ENCODE peak calls at places on chromosomes 16 and 17, in five cellular contexts. W, E, V, X and C are unnamed samples. For H3K9me3, the result is how much of the 10 kb centered on the place peaks cover.

GRCh38 chr16:10518479-10519041 is 61.8 kb downstream of the EMP2 start:
- DNase-seq in W (peak), E (no peak), V (no peak), X (no peak), C (no peak)

GRCh38 chr17:32258383-32259121 is 7.1 kb upstream of the RHBDL3 start:
- DNase-seq in W (no peak), E (no peak), V (no peak), X (no peak), C (no peak)

GRCh38 chr17:78753316-78754250 is 28.5 kb downstream of the CYTH1 start:
- DNase-seq in W (no peak), E (no peak), V (no peak), X (no peak), C (no peak)

GRCh38 chr16:21950782-21951521 is 2.2 kb upstream of the UQCRC2 start:
- DNase-seq in W (no peak), E (no peak), V (peak), X (no peak), C (no peak)

GRCh38 chr17:75069783-75070182 is 18.0 kb upstream of the SLC16A5 start:
- DNase-seq in W (no peak), E (no peak), V (peak), X (no peak), C (no peak)

GRCh38 chr17:82301916-82302497 is 15.4 kb downstream of the CD7 start:
- DNase-seq in W (peak), E (no peak), V (no peak), X (no peak), C (peak)

GRCh38 chr17:6018788-6019187 is 51.4 kb upstream of the WSCD1 start:
- DNase-seq in W (no peak), E (no peak), V (no peak), X (no peak), C (no peak)

GRCh38 chr17:18321309-18321708 is 6.2 kb downstream of the SMCR8 start:
- DNase-seq in W (peak), E (no peak), V (no peak), X (no peak), C (no peak)

GRCh38 chr16:49608801-49609200 is 235.2 kb downstream of the C16orf78 start:
- DNase-seq in W (peak), E (no peak), V (no peak), X (no peak), C (no peak)

GRCh38 chr16:73048292-73049050 is 543 bp upstream of the ZFHX3 start:
- DNase-seq in W (peak), E (peak), V (no peak), X (peak), C (no peak)

GRCh38 chr17:17201907-17202306 is 4.2 kb downstream of the PLD6 start:
- DNase-seq in W (peak), E (no peak), V (no peak), X (no peak), C (no peak)

GRCh38 chr16:1614226-1615102 is 2.3 kb downstream of the CRAMP1 start:
- DNase-seq in W (no peak), E (peak), V (peak), X (no peak), C (peak)

GRCh38 chr16:30740364-30741251 is 7.6 kb upstream of the PHKG2 start:
- DNase-seq in W (peak), E (peak), V (peak), X (peak), C (no peak)

GRCh38 chr16:89574681-89575246 is 794 bp upstream of the CPNE7 start:
- DNase-seq in W (no peak), E (peak), V (peak), X (no peak), C (peak)

GRCh38 chr16:9256196-9256595 is 164.8 kb downstream of the HAPSTR1 start:
- DNase-seq in W (no peak), E (no peak), V (peak), X (no peak), C (no peak)

GRCh38 chr17:78890111-78890897 is 12.7 kb downstream of the CEP295NL start:
- DNase-seq in W (peak), E (peak), V (no peak), X (peak), C (peak)

GRCh38 chr17:82734987-82735866 is at the start of gene FN3K:
- DNase-seq in W (peak), E (peak), V (peak), X (peak), C (peak)

GRCh38 chr16:57627184-57627871 is 1.1 kb upstream of the ADGRG1 start:
- DNase-seq in W (no peak), E (no peak), V (peak), X (no peak), C (no peak)

GRCh38 chr17:3557768-3558583 is at the start of gene TRPV3:
- DNase-seq in W (no peak), E (peak), V (no peak), X (peak), C (peak)

GRCh38 chr17:61464121-61464905 is 12.1 kb downstream of the TBX4 start:
- DNase-seq in W (peak), E (no peak), V (no peak), X (no peak), C (no peak)

GRCh38 chr17:47611372-47612350 is 38.1 kb upstream of the KPNB1 start:
- DNase-seq in W (no peak), E (no peak), V (no peak), X (no peak), C (no peak)

GRCh38 chr17:18141210-18141803 is 32.8 kb downstream of the MYO15A start:
- DNase-seq in W (no peak), E (no peak), V (peak), X (no peak), C (peak)

GRCh38 chr16:23941025-23941424 is 105.2 kb downstream of the PRKCB start:
- DNase-seq in W (no peak), E (no peak), V (no peak), X (no peak), C (no peak)

GRCh38 chr17:47615766-47616424 is 33.8 kb upstream of the KPNB1 start:
- DNase-seq in W (no peak), E (no peak), V (peak), X (no peak), C (no peak)

GRCh38 chr17:58092797-58093385 is 9.7 kb downstream of the DYNLL2 start:
- DNase-seq in W (no peak), E (no peak), V (no peak), X (no peak), C (no peak)

GRCh38 chr16:86844691-86845090 is 266.3 kb downstream of the FOXL1 start:
- DNase-seq in W (no peak), E (no peak), V (no peak), X (no peak), C (no peak)

GRCh38 chr16:53865492-53865863 is 161.5 kb downstream of the FTO start:
- DNase-seq in W (no peak), E (no peak), V (peak), X (no peak), C (no peak)

GRCh38 chr16:22633280-22633679 is 122.6 kb downstream of the NPIPB5 start:
- DNase-seq in W (no peak), E (no peak), V (no peak), X (no peak), C (no peak)

GRCh38 chr17:39151680-39152058 is 232 bp upstream of the PLXDC1 start:
- DNase-seq in W (peak), E (no peak), V (no peak), X (no peak), C (no peak)

GRCh38 chr16:74321356-74321755 is 24.7 kb downstream of the PSMD7 start:
- DNase-seq in W (no peak), E (peak), V (no peak), X (no peak), C (no peak)

GRCh38 chr16:35746963-35747657 is 2287.7 kb downstream of the TP53TG3F start:
- DNase-seq in W (no peak), E (no peak), V (no peak), X (no peak), C (no peak)
- H3K9me3 ChIP-seq in W (under half), E (under half), V (under half), X (under half), C (half or more)

GRCh38 chr16:104355-104754 is 26.3 kb downstream of the MPG start:
- DNase-seq in W (no peak), E (no peak), V (no peak), X (no peak), C (no peak)

GRCh38 chr16:100989-101388 is 23.0 kb downstream of the MPG start:
- DNase-seq in W (no peak), E (no peak), V (no peak), X (no peak), C (no peak)

GRCh38 chr16:101586-101985 is 23.6 kb downstream of the MPG start:
- DNase-seq in W (no peak), E (no peak), V (no peak), X (no peak), C (no peak)

GRCh38 chr16:104828-105374 is 26.9 kb downstream of the MPG start:
- DNase-seq in W (no peak), E (no peak), V (no peak), X (no peak), C (no peak)

GRCh38 chr16:102060-102855 is 24.2 kb downstream of the MPG start:
- DNase-seq in W (peak), E (peak), V (no peak), X (no peak), C (no peak)
- H3K27ac ChIP-seq in W (peak), E (peak), V (no peak), X (no peak), C (no peak)

GRCh38 chr17:66451188-66452149 is 149.1 kb downstream of the PRKCA start:
- DNase-seq in W (no peak), E (no peak), V (peak), X (no peak), C (no peak)
- TF ChIP-seq CTCF in W (no peak), E (no peak), V (peak), X (no peak), C (no peak)

DNA sequence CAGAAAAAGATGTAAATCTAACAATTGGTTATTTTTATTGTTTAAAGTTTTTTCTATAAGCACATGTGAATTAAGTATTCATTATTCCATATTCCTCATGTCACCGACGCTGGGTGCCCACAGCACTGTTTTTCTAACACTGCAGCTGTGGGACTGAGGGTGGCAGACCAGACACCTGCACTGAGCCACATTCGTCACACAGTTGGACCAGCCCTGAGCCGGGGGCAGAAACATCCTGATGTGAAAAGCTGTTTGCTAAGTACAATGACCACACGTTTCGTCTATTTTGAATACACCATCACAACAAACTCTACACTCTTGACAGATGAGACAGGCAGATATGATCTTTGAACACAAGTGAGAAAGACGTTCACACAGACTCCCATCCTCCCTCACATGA is 749.5 kb downstream of the KCNJ18 start:
- DNase-seq in W (no peak), E (no peak), V (no peak), X (no peak), C (no peak)
- H3K9me3 ChIP-seq in W (under half), E (under half), V (under half), X (under half), C (under half)

GRCh38 chr16:19776565-19776964 is 58.5 kb downstream of the IQCK start:
- DNase-seq in W (no peak), E (no peak), V (no peak), X (no peak), C (no peak)
- H3K27ac ChIP-seq in W (no peak), E (no peak), V (no peak), X (no peak), C (no peak)

DNA sequence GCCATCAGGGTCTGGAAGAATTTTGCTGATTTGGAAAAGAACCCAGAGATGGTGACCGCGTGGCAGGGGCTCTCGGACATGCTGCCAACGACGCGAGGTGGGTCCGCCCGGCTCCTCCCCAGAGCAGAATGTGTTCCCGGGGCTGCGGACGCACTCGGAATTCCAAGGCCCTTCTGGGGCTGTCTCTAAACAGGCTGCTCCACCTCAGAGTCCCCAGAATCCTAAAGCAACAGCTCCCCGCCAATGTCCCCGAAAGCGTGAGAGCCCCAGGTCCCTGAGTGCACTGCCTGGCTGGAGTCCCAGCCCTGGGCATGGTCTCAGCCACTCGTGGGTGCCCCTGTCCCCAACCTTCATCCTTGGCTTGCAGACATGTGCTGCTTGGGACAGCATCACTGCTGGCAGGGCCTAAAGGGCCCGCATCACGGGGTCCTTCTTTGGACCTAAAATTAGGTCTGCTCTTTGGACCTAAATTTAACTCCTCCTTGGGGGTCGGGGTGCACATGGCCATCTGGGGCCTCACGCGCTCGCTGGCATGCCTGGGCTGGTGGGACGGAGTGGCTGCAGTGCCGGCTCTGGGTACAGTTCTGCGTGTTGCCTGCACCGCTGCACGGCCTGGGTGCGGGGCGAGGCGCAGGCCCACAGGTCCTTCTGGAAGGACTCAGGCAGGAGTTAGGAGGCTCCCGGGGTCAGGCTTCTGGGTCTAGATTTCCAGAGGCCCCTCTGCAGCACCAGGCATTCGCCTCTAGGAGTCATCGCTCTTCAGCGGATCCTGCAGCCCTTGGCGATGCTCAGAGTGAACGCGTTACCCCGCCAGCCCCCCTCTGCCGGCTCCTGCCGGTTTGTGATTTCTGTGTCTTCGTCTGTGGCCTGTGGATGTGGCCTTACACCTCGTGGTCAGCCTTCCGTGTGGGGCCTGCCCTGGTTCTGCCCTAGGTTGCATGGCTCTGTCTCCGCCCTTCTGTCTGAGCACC is 41.9 kb upstream of the CHMP6 start:
- DNase-seq in W (peak), E (no peak), V (no peak), X (no peak), C (no peak)
- TF ChIP-seq CTCF in W (peak), E (no peak), V (no peak), X (no peak), C (no peak)

GRCh38 chr16:46496701-46497100 is 124.5 kb downstream of the SHCBP1 start:
- DNase-seq in W (no peak), E (no peak), V (no peak), X (no peak), C (no peak)
- H3K9me3 ChIP-seq in W (under half), E (under half), V (under half), X (under half), C (under half)

GRCh38 chr17:69592692-69593350 is 178.3 kb downstream of the MAP2K6 start:
- DNase-seq in W (no peak), E (no peak), V (no peak), X (no peak), C (no peak)
- H3K27ac ChIP-seq in W (no peak), E (no peak), V (no peak), X (no peak), C (no peak)

DNA sequence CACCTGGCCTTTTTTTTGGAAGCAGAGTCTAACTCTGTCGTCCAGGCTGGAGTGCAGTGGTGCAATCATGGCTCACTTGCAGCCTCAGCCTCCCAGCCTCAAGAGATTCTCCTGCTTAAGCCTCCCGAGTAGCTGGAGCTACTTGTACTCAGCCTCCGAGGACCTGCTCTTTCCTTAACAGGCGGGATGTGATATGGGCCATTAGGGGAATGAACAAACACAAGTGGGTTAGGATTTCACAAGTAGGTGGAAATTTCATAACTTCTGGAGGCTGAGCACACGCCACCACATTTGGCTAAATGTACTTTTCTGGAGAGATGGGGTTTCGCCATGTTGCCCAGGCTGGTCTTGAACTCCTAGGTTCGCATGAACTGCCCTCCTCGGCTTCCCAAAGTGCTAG is 4.1 kb downstream of the PAM16 start:
- DNase-seq in W (peak), E (no peak), V (no peak), X (peak), C (no peak)
- TF ChIP-seq CTCF in W (no peak), E (no peak), V (no peak), X (no peak), C (no peak)

GRCh38 chr16:3289998-3290673 is 6.8 kb downstream of the ZNF263 start:
- DNase-seq in W (no peak), E (no peak), V (no peak), X (no peak), C (no peak)
- H3K9me3 ChIP-seq in W (half or more), E (half or more), V (half or more), X (half or more), C (half or more)